ENCODE peak calls at places on chromosomes 16 and 17, in ten cellular contexts. H, A, N, S, T, E, L, O, F and I are unnamed samples.

GRCh38 chr17:74605361-74605760 is 13.3 kb upstream of the CD300LD start:
- DNase-seq in O (peak; percentile 17), E (no peak), F (peak; percentile 69), T (no peak), A (no peak), S (peak; percentile 31), H (peak; percentile 51), L (peak; percentile 29), N (no peak), I (peak; percentile 33)

GRCh38 chr16:72923757-72924156 is 124.2 kb downstream of the ZFHX3 start:
- DNase-seq in H (no peak), O (no peak), F (no peak), S (no peak), N (no peak), T (no peak), L (no peak), A (no peak), E (no peak), I (no peak)

GRCh38 chr16:85195884-85196816 is 83.9 kb upstream of the CIBAR2 start:
- DNase-seq in H (no peak), T (no peak), N (no peak), F (no peak), S (no peak), L (peak; percentile 90), E (no peak), O (no peak), A (no peak), I (no peak)

GRCh38 chr16:16120382-16121184 is 102.7 kb downstream of the ABCC6 start:
- DNase-seq in A (no peak), F (peak; percentile 48), S (peak; percentile 40), N (peak; percentile 85), E (peak; percentile 67), H (peak; percentile 27), T (peak; percentile 57), L (peak; percentile 16), O (no peak), I (peak; percentile 83)

GRCh38 chr17:68910256-68910705 is 44.9 kb downstream of the ABCA8 start:
- DNase-seq in H (no peak), E (no peak), O (no peak), N (peak; percentile 39), A (no peak), T (no peak), S (peak; percentile 50), F (peak; percentile 40), L (peak; percentile 7), I (no peak)

GRCh38 chr16:13176711-13177110 is 275.3 kb downstream of the SHISA9 start:
- DNase-seq in L (no peak), E (no peak), O (peak; percentile 10), S (no peak), F (no peak), T (no peak), A (no peak), N (no peak), H (no peak), I (no peak)

GRCh38 chr17:52032454-52032853 is 126.1 kb downstream of the CA10 start:
- DNase-seq in H (no peak), N (no peak), T (no peak), O (no peak), S (no peak), L (no peak), E (no peak), A (no peak), F (no peak), I (no peak)

GRCh38 chr17:82440377-82440981 is 10.1 kb downstream of the CYBC1 start:
- DNase-seq in H (no peak), A (no peak), F (no peak), E (peak; percentile 73), T (no peak), N (no peak), L (no peak), S (no peak), O (no peak), I (no peak)

GRCh38 chr16:10266809-10267208 is 84.6 kb upstream of the GRIN2A start:
- DNase-seq in O (no peak), T (no peak), S (no peak), H (no peak), F (no peak), A (no peak), L (no peak), E (no peak), N (no peak), I (no peak)

GRCh38 chr17:29584452-29585079 is 4.9 kb downstream of the GIT1 start:
- DNase-seq in N (no peak), O (no peak), S (no peak), H (no peak), F (no peak), A (no peak), T (no peak), E (peak; percentile 67), L (no peak), I (no peak)

GRCh38 chr17:10803350-10803749 is 549 bp downstream of the TMEM238L start:
- DNase-seq in F (no peak), E (no peak), L (no peak), S (no peak), O (no peak), A (no peak), T (no peak), H (no peak), N (no peak), I (no peak)

GRCh38 chr17:78324391-78325075 is 35.3 kb downstream of the SOCS3 start:
- DNase-seq in N (peak; percentile 95), L (peak; percentile 70), F (peak; percentile 95), E (no peak), A (no peak), O (no peak), S (peak; percentile 93), T (no peak), H (peak; percentile 84), I (no peak)

GRCh38 chr16:58497468-58497867 is 2.5 kb upstream of the NDRG4 start:
- DNase-seq in A (no peak), E (no peak), T (no peak), N (peak; percentile 15), O (no peak), H (no peak), S (no peak), L (no peak), F (no peak), I (no peak)

DNA sequence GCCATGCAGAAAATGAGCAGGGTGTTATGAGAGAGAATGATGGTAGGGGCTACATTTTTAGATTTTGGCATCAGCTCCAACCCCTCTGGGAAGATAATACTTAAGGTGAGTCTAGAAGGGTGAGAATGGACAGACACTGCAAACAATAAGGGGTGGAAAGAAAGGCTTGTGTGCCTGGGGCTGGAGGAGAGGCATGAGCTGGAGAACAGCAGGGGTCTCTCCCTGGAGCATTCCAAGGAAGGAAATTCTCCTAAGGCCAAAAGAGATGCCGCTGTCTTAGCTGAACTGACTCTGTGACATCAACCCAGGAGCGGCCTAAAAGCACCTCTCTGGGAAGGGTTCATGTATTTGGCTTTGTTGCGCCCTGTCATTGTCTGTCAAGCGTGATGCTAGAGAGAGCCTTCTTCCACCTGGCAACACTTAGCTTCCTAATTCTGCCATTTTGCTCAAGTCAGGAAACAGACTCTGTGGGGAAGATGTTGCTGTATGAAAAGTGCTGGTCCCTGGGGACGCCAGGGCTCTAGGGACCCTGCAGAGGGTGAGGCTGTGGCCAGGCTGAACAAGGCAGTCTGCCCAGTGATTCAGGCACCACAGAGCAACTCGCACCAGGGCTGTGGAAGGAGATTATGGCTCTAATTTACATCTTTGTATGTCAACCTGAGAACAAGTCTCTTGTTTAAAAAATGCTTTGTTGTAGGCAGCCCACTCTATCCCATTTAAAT is 225.7 kb downstream of the CBLN1 start:
- DNase-seq in E (no peak), O (no peak), L (no peak), S (no peak), F (no peak), N (no peak), H (no peak), A (no peak), T (no peak), I (no peak)
- H3K4me3 ChIP-seq in E (no peak overlapping the region), O (no peak overlapping the region), L (no peak overlapping the region), S (no peak overlapping the region), F (no peak overlapping the region), N (no peak overlapping the region), H (no peak overlapping the region), A (no peak overlapping the region), T (no peak overlapping the region), I (no peak overlapping the region)

GRCh38 chr16:27238016-27238587 is 30.5 kb downstream of the NSMCE1 start:
- DNase-seq in O (no peak), N (peak; percentile 80), H (no peak), F (no peak), S (no peak), A (no peak), L (no peak), T (no peak), E (peak; percentile 74), I (no peak)
- H3K4me3 ChIP-seq in O (no peak overlapping the region), N (no peak overlapping the region), H (no peak overlapping the region), F (no peak overlapping the region), S (no peak overlapping the region), A (peak overlapping the region; percentile 2), L (no peak overlapping the region), T (no peak overlapping the region), E (no peak overlapping the region), I (no peak overlapping the region)

GRCh38 chr17:4785311-4786110 is 653 bp downstream of the VMO1 start:
- DNase-seq in T (no peak), F (no peak), N (peak; percentile 59), L (no peak), O (no peak), H (no peak), A (no peak), E (no peak), S (no peak), I (no peak)
- H3K4me3 ChIP-seq in T (no peak overlapping the region), F (peak overlapping the region; percentile 14), N (no peak overlapping the region), L (no peak overlapping the region), O (no peak overlapping the region), H (peak overlapping the region; percentile 52), A (no peak overlapping the region), E (peak overlapping the region; percentile 19), S (no peak overlapping the region), I (no peak overlapping the region)

GRCh38 chr17:50638851-50639767 is 4.4 kb downstream of the ABCC3 start:
- DNase-seq in O (peak; percentile 97), A (no peak), T (no peak), H (peak; percentile 87), L (peak; percentile 98), F (peak; percentile 98), E (peak; percentile 93), N (peak; percentile 96), S (peak; percentile 95), I (peak; percentile 93)
- H3K4me3 ChIP-seq in O (peak overlapping the region; percentile 81), A (no peak overlapping the region), T (no peak overlapping the region), H (no peak overlapping the region), L (no peak overlapping the region), F (no peak overlapping the region), E (no peak overlapping the region), N (no peak overlapping the region), S (no peak overlapping the region), I (no peak overlapping the region)

GRCh38 chr17:36936455-36936934 is 780 bp upstream of the LHX1 start:
- DNase-seq in H (no peak), L (no peak), S (no peak), E (no peak), F (no peak), T (no peak), N (no peak), O (peak; percentile 52), A (peak; percentile 29), I (no peak)
- H3K4me3 ChIP-seq in H (peak overlapping the region; percentile 43), L (no peak overlapping the region), S (no peak overlapping the region), E (no peak overlapping the region), F (no peak overlapping the region), T (peak overlapping the region; percentile 35), N (peak overlapping the region; percentile 70), O (peak overlapping the region; percentile 82), A (peak overlapping the region; percentile 35), I (peak overlapping the region; percentile 42)